ENCODE peak calls at places on chromosomes 7 and 10, in four cellular contexts. One of them, this sample, is unnamed.

GRCh38 chr7:150323682-150324365 is 479 bp upstream of the ACTR3C start:
- DNase-seq in IMR-90: no peak
- DNase-seq in GM12878: no peak
- DNase-seq in K562: peak
- DNase-seq in this sample: no peak

GRCh38 chr10:29714096-29714874 is 79.5 kb upstream of the SVIL start:
- DNase-seq in GM12878: no peak
- DNase-seq in IMR-90: peak
- DNase-seq in K562: no peak
- DNase-seq in this sample: no peak

GRCh38 chr7:38824948-38825347 is 84.0 kb downstream of the VPS41 start:
- DNase-seq in K562: no peak
- DNase-seq in GM12878: no peak
- DNase-seq in IMR-90: no peak
- DNase-seq in this sample: no peak

GRCh38 chr10:8063128-8063908 is 8.8 kb downstream of the GATA3 start:
- DNase-seq in IMR-90: no peak
- DNase-seq in GM12878: no peak
- DNase-seq in K562: no peak
- DNase-seq in this sample: peak

GRCh38 chr7:148772297-148773089 is 73.8 kb downstream of the CUL1 start:
- DNase-seq in IMR-90: peak
- DNase-seq in K562: no peak
- DNase-seq in GM12878: no peak
- DNase-seq in this sample: peak

GRCh38 chr7:151695856-151696555 is 176.3 kb upstream of the RHEB start:
- DNase-seq in GM12878: no peak
- DNase-seq in IMR-90: no peak
- DNase-seq in K562: no peak
- DNase-seq in this sample: no peak

GRCh38 chr7:143462045-143462444 is 15.6 kb upstream of the TAS2R41 start:
- DNase-seq in GM12878: no peak
- DNase-seq in IMR-90: no peak
- DNase-seq in K562: no peak
- DNase-seq in this sample: no peak

GRCh38 chr10:47311193-47311899 is 10.9 kb upstream of the GDF2 start:
- DNase-seq in GM12878: no peak
- DNase-seq in IMR-90: no peak
- DNase-seq in K562: peak
- DNase-seq in this sample: no peak

GRCh38 chr10:92696606-92697383 is 7.0 kb downstream of the HHEX start:
- DNase-seq in K562: peak
- DNase-seq in GM12878: no peak
- DNase-seq in IMR-90: no peak
- DNase-seq in this sample: peak

GRCh38 chr7:4080954-4081353 is 601.1 kb upstream of the FOXK1 start:
- DNase-seq in IMR-90: no peak
- DNase-seq in K562: no peak
- DNase-seq in GM12878: no peak
- DNase-seq in this sample: no peak

GRCh38 chr7:91198371-91198770 is 65.9 kb upstream of the FZD1 start:
- DNase-seq in GM12878: no peak
- DNase-seq in IMR-90: peak
- DNase-seq in K562: no peak
- DNase-seq in this sample: no peak

GRCh38 chr7:26681819-26682418 is 182.5 kb downstream of the SKAP2 start:
- DNase-seq in GM12878: no peak
- DNase-seq in K562: peak
- DNase-seq in IMR-90: peak
- DNase-seq in this sample: peak

GRCh38 chr7:137343483-137343841 is at the start of gene PTN:
- DNase-seq in IMR-90: peak
- DNase-seq in K562: no peak
- DNase-seq in GM12878: no peak
- DNase-seq in this sample: no peak

GRCh38 chr10:69957516-69958231 is 95.0 kb upstream of the MACROH2A2 start:
- DNase-seq in GM12878: no peak
- DNase-seq in IMR-90: no peak
- DNase-seq in K562: no peak
- DNase-seq in this sample: no peak

GRCh38 chr10:30467939-30468338 is 34.0 kb downstream of the MAP3K8 start:
- DNase-seq in K562: no peak
- DNase-seq in GM12878: no peak
- DNase-seq in IMR-90: no peak
- DNase-seq in this sample: no peak

GRCh38 chr7:132102942-132103341 is 473.3 kb downstream of the PLXNA4 start:
- DNase-seq in K562: no peak
- DNase-seq in IMR-90: no peak
- DNase-seq in GM12878: no peak
- DNase-seq in this sample: no peak

GRCh38 chr10:114653926-114654325 is 4.1 kb downstream of the ABLIM1 start:
- DNase-seq in GM12878: no peak
- DNase-seq in IMR-90: no peak
- DNase-seq in K562: no peak
- DNase-seq in this sample: peak

DNA sequence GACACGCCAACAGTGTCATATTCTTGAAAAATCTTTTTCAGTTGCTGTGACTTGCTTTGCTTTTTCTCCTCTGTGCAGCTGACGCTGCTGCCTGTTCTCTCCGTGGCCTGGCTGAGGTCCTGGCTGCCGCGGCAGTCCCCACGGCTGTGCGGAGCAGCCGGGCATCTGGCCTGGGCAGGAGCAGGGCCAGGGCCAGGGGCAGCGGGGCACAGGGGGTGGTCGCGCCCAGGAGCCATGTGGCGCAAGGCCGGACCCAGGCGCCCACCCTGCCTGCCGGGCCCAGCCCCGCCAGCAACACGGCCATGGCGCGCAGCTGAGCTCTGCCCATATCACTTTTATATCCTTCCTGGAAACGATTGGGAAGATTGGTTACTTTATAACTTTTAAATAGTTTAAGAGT is 109.4 kb upstream of the ACBD5 start:
- DNase-seq in K562: no peak
- DNase-seq in IMR-90: no peak
- DNase-seq in GM12878: no peak
- DNase-seq in this sample: no peak
- TF ChIP-seq FOS in K562: no peak
- TF ChIP-seq FOS in IMR-90: no peak
- TF ChIP-seq FOS in GM12878: no peak
- TF ChIP-seq FOS in this sample: no peak

DNA sequence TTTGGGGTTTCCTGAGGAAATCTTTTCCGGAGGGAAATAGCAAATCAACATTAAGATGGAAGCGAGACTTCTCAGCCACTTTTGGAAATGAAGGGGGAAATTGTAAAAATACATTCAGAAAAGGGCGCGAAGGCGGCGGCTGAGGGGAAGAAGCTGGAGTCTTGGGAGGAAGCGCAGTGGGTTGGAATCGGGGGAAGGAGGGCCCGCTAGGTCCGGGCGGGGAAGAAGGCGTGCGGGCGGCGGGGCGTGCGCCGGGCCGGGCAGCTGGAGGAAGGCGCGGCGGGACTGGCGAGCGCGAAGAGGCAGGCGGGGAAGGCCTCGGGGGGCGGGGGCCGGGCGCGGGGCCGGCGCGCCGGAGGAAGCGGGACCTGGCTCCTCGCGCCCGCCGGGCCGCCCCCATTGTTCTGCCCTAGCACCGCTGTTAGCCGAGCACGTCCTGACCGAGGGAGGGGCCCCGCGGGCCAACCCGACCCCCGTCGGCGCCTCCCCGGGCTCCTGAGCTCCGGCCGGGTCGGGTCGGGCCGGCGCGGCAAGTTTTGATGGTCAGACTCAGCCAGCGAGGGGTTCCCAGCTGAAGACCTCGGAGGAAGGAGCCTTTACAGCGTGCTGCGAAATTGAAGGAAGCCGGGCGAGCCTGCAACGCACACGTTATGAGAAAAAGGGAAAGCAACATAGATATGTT is 1.6 kb upstream of the SKIDA1 start:
- DNase-seq in K562: peak
- DNase-seq in IMR-90: peak
- DNase-seq in GM12878: no peak
- DNase-seq in this sample: peak
- TF ChIP-seq POLR2A in K562: peak
- TF ChIP-seq POLR2A in IMR-90: no peak
- TF ChIP-seq POLR2A in GM12878: no peak
- TF ChIP-seq POLR2A in this sample: no peak

DNA sequence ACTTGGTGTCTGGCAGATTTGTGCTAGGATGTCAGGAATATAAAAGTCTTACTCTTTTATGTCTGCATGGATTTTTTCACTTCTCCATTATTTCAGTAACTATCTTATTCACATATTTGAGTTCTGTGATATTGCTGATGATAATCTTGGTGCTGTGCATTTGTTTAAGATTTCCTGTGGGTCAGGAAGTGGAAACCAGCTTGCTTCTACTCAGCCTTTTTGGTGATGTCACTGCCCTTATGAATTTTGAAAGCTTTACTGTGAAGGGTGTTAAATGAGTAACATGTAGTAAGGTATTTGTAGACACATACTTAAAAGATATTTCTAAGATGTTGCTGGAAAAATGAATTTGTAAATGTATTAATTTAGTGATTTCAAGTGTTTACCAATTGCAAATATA is 69.5 kb upstream of the VOPP1 start:
- DNase-seq in K562: no peak
- DNase-seq in IMR-90: no peak
- DNase-seq in GM12878: peak
- DNase-seq in this sample: peak
- TF ChIP-seq FOS in K562: no peak
- TF ChIP-seq FOS in IMR-90: no peak
- TF ChIP-seq FOS in GM12878: no peak
- TF ChIP-seq FOS in this sample: peak

DNA sequence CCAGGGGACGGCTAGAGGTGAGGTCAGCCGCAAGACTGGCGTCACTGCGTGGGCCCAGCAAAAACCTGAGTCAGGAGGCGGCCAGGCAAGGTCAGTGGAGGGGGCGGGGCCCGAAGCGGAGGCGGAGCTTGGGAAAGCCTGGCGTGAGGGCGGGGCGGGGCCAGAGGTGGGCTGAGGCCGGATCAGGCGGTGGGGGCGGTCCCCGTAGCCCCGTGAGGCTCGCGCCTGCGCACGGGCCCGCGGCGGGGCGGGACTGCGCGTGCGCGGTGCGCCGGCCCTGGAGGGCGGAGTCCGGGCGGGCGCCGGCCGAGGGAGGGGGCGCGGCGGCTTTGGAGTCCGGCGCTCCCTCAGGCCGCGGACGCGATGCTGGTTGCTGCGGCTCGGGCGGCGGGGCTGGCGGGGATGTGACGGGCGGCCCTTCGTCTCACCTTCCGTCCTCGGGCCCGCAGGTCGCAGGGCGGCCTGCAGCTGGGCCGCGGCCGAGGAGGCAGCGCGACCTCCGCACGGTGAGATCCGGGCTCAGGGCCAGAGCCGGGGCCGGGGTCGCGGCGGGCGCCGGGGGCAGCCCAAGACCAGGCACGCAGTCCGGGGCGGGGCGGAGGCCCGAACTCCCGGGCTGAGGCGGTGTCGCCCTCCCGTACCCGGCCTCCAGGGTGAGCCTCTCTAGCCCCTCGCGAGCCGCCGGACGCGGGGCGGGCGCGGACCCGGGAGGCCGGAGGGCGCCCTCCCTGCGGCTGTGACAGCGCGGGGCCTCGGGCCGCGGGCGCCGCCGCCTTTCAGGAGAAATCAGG is at the start of gene CCSER2:
- DNase-seq in IMR-90: peak
- DNase-seq in GM12878: no peak
- DNase-seq in K562: peak
- DNase-seq in this sample: peak
- TF ChIP-seq POLR2A in IMR-90: peak
- TF ChIP-seq POLR2A in GM12878: peak
- TF ChIP-seq POLR2A in K562: no peak
- TF ChIP-seq POLR2A in this sample: peak

DNA sequence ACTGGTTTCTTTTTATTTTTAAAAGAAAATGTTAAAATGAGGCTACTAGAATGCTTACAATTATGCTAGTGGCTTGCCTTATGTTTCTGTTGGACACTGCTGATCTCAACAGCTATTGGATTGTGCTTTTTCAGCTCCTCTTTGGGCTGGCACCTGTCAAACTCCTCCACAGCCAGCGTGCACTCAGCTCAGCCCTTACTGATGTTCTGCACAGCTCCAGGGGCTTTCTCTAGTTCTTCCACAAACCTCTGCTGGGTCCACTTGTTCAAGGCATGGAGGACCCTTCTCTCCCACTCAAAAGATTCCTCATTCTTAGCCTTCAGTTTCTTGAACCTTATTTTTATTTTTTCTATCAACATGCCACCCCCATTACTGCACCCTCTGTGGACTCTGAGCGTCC is 96.0 kb downstream of the VIPR2 start:
- DNase-seq in K562: no peak
- DNase-seq in IMR-90: no peak
- DNase-seq in GM12878: no peak
- DNase-seq in this sample: no peak
- TF ChIP-seq FOS in K562: no peak
- TF ChIP-seq FOS in IMR-90: no peak
- TF ChIP-seq FOS in GM12878: no peak
- TF ChIP-seq FOS in this sample: no peak

GRCh38 chr7:11607676-11608075 is 224.3 kb downstream of the THSD7A start:
- DNase-seq in IMR-90: no peak
- DNase-seq in GM12878: no peak
- DNase-seq in K562: no peak
- DNase-seq in this sample: peak
- TF ChIP-seq POLR2A in IMR-90: no peak
- TF ChIP-seq POLR2A in GM12878: no peak
- TF ChIP-seq POLR2A in K562: no peak
- TF ChIP-seq POLR2A in this sample: no peak

DNA sequence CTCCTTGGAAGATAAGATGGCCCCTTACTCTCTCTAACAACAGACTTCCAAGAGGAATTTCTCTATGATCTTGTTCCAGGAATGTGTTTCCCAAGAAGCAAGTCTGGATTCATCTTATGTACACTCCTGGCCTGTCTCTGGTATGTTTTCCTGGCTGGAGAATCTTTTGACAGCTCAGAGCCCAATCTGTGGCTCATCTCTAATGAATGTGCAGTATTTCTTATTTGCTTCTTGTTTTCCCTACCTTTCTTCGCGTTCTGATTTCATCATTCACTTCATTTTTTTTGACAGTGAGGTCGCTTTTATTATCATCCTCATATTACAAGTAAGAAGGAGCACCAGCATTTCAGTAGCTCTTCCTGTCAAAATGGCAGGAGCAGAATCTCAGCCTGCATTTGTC is 53.0 kb upstream of the PITRM1 start:
- DNase-seq in GM12878: no peak
- DNase-seq in IMR-90: peak
- DNase-seq in K562: no peak
- DNase-seq in this sample: no peak
- TF ChIP-seq FOS in GM12878: no peak
- TF ChIP-seq FOS in IMR-90: no peak
- TF ChIP-seq FOS in K562: no peak
- TF ChIP-seq FOS in this sample: no peak

GRCh38 chr7:27739914-27740448 is at the start of gene TAX1BP1:
- DNase-seq in GM12878: peak
- DNase-seq in K562: peak
- DNase-seq in IMR-90: peak
- DNase-seq in this sample: peak
- TF ChIP-seq POLR2A in GM12878: peak
- TF ChIP-seq POLR2A in K562: peak
- TF ChIP-seq POLR2A in IMR-90: peak
- TF ChIP-seq POLR2A in this sample: peak

GRCh38 chr7:137094-137861 is 55.1 kb upstream of the FAM20C start:
- DNase-seq in GM12878: no peak
- DNase-seq in K562: no peak
- DNase-seq in IMR-90: no peak
- DNase-seq in this sample: no peak
- TF ChIP-seq FOS in GM12878: no peak
- TF ChIP-seq FOS in K562: no peak
- TF ChIP-seq FOS in IMR-90: no peak
- TF ChIP-seq FOS in this sample: no peak